ENCODE peak calls at places on chromosomes 6 and 20, in four cellular contexts. H is BE2C, R is breast epithelium, D is PC-9. P is an unnamed sample. For H3K4me1, the result is how much of the 10 kb centered on the place peaks cover.

GRCh38 chr6:1603708-1604346 is 5.9 kb upstream of the FOXC1 start:
- DNase-seq in H (no peak), D (no peak), R (no peak), P (no peak)

GRCh38 chr20:62451156-62451767 is 23.9 kb upstream of the RBBP8NL start:
- DNase-seq in H (no peak), D (no peak), R (no peak), P (no peak)

GRCh38 chr20:3677733-3678132 is 4.1 kb downstream of the ADAM33 start:
- DNase-seq in R (no peak), D (no peak), H (no peak), P (no peak)

GRCh38 chr20:63121246-63121645 is 94.7 kb downstream of the YTHDF1 start:
- DNase-seq in D (no peak), H (no peak), R (peak), P (no peak)

GRCh38 chr6:25883536-25883935 is 9.5 kb upstream of the SLC17A3 start:
- DNase-seq in H (no peak), R (no peak), D (no peak), P (no peak)

GRCh38 chr20:4151991-4152695 is 136.8 kb upstream of the RNF24 start:
- DNase-seq in D (no peak), H (no peak), R (peak), P (no peak)

GRCh38 chr6:134000443-134000842 is 47.4 kb downstream of the TBPL1 start:
- DNase-seq in D (peak), H (no peak), R (no peak), P (no peak)

GRCh38 chr20:41692479-41693135 is 74.4 kb upstream of the CHD6 start:
- DNase-seq in H (peak), D (peak), R (peak), P (peak)

GRCh38 chr6:40512340-40512739 is 74.8 kb downstream of the LRFN2 start:
- DNase-seq in D (no peak), R (no peak), H (peak), P (no peak)

GRCh38 chr20:62900692-62901584 is 25.4 kb downstream of the DIDO1 start:
- DNase-seq in H (no peak), D (peak), R (no peak), P (no peak)

GRCh38 chr6:20210158-20210557 is 2.1 kb downstream of the MBOAT1 start:
- DNase-seq in R (no peak), D (no peak), H (no peak), P (no peak)
- H3K4me1 ChIP-seq in R (under half), D (under half), H (under half), P (under half)

GRCh38 chr20:56993020-56993419 is 273.4 kb downstream of the BMP7 start:
- DNase-seq in H (no peak), D (no peak), R (no peak), P (no peak)

GRCh38 chr20:56996533-56996932 is 269.9 kb downstream of the BMP7 start:
- DNase-seq in R (no peak), H (no peak), D (no peak), P (no peak)

GRCh38 chr20:56994006-56994405 is 272.4 kb downstream of the BMP7 start:
- DNase-seq in H (no peak), R (no peak), D (no peak), P (no peak)

GRCh38 chr20:56995157-56995556 is 271.3 kb downstream of the BMP7 start:
- DNase-seq in R (no peak), D (no peak), H (no peak), P (no peak)

DNA sequence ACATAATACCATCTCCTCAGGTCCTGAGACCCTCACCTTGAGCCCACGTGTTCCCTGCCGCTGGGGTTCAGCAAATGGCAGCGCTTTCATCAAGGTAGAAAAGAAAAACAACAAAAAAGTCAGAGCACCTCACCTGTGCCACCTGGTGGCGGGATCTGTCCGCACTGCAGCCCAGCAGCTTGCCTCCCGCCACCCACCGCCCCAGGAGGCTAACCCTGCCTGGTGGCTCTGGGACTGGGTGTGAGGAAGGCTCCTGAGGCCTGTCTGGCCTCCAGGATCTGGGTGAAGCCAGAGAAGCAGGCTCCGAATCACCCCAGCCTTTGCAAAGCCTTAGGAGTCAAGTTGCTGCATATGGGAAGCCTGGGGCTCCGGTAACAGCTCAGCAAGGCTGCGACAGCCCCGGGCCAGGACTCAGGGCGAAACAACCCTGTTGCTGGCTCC is 270.8 kb downstream of the BMP7 start:
- DNase-seq in D (peak), R (no peak), H (peak), P (no peak)
- TF ChIP-seq CTCF in D (peak), R (no peak), H (peak), P (no peak)

DNA sequence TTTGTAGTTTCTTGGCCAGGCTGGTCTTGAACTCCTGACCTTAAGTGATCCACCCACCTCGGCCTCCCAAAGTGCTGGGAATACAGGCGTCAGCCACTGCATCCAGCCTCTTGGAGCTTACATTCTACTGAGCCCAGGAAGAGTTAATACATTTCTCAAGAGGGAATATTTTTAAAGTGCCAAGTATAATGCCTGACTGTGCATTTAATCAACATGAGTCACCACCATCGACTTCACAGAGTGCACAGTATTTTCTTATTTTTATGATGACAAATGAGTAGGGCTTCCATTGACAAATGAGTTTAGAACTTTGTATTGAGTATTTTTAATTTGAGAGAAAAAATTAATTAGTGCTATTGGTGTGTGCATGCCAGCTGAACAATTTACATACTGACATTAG is 72.2 kb downstream of the SASH1 start:
- DNase-seq in D (peak), R (no peak), H (no peak), P (no peak)
- H3K4me1 ChIP-seq in D (under half), R (under half), H (under half), P (under half)

GRCh38 chr6:137530404-137530803 is 36.2 kb upstream of the OLIG3 start:
- DNase-seq in H (no peak), R (no peak), D (no peak), P (no peak)
- TF ChIP-seq CTCF in H (no peak), R (no peak), D (no peak), P (no peak)

DNA sequence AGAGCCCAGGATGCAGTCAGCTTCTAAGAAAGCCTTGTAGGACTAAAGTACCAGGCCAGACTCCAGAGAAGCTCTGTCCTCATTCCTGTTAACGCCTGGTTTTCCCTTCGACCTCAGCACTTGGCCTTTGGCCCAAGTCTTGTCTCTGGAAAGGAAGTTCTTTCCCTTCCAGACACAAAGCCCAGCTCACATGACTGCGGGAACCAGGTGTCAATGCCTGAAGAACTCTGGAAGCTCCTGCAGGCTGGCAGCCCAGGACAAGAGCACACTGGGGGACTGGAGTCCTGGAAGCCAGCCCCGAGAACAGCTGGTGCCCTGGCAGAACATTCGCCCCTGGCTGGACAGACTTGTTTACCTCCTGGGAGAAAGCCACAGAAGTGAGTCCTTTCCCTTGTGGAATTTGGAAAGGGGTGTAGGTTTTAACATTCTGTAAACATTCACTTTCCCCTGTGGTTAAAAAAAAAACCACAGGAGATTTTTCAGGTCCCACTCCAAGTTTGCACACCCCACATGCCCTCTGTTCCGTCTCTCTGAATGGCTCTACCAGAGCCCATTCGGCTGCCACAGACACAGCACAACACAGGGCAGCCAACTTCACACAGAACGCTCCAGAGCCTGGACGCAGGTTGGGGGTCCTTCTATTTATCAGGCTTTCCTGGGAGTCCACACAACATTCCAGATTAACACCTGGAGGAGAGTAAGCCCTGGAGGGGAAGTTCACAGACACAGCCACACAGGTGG is 18.1 kb downstream of the ACSS1 start:
- DNase-seq in H (no peak), R (peak), D (peak), P (peak)
- H3K4me1 ChIP-seq in H (under half), R (under half), D (under half), P (half or more)

GRCh38 chr6:14321992-14322772 is 204.6 kb downstream of the CD83 start:
- DNase-seq in D (no peak), H (no peak), R (no peak), P (no peak)
- TF ChIP-seq CTCF in D (no peak), H (no peak), R (no peak), P (no peak)

GRCh38 chr6:32111424-32112066 is 2.4 kb upstream of the TNXB start:
- DNase-seq in H (no peak), D (no peak), R (no peak), P (peak)

GRCh38 chr6:32114853-32115252 is 5.7 kb upstream of the TNXB start:
- DNase-seq in R (no peak), D (peak), H (no peak), P (no peak)

GRCh38 chr6:32110632-32111031 is 1.5 kb upstream of the TNXB start:
- DNase-seq in D (no peak), H (no peak), R (no peak), P (no peak)

GRCh38 chr6:32113386-32114352 is 4.5 kb upstream of the TNXB start:
- DNase-seq in R (no peak), H (no peak), D (peak), P (peak)

GRCh38 chr6:32112436-32112980 is 3.4 kb upstream of the TNXB start:
- DNase-seq in R (no peak), D (no peak), H (no peak), P (peak)
- H3K4me1 ChIP-seq in R (under half), D (under half), H (under half), P (under half)

P was measured in gastrocnemius medialis.